ENCODE peak calls at places on chromosomes 1 and 21, in seven cellular contexts. H, K, A, U, O, Q and J are unnamed samples.

GRCh38 chr21:31908106-31909031 is 35.5 kb downstream of the HUNK start:
- DNase-seq in H (no peak), K (no peak), A (no peak), U (peak), O (no peak), Q (no peak), J (no peak)

GRCh38 chr1:228030451-228031201 is 23.8 kb downstream of the WNT3A start:
- DNase-seq in H (peak), K (no peak), A (peak), U (no peak), O (no peak), Q (no peak), J (no peak)

GRCh38 chr1:192475329-192475728 is 100.2 kb upstream of the RGS1 start:
- DNase-seq in H (no peak), K (no peak), A (no peak), U (no peak), O (no peak), Q (no peak), J (no peak)

GRCh38 chr1:36622741-36623648 is 140.3 kb upstream of the CSF3R start:
- DNase-seq in H (no peak), K (no peak), A (no peak), U (peak), O (no peak), Q (peak), J (no peak)

GRCh38 chr1:51518730-51519047 is 377 bp downstream of the EPS15 start:
- DNase-seq in H (peak), K (no peak), A (peak), U (peak), O (no peak), Q (peak), J (no peak)

GRCh38 chr1:30612666-30613065 is 110.7 kb downstream of the MATN1 start:
- DNase-seq in H (no peak), K (no peak), A (no peak), U (no peak), O (no peak), Q (no peak), J (peak)

GRCh38 chr21:45923146-45923545 is 58.4 kb upstream of the COL6A1 start:
- DNase-seq in H (peak), K (peak), A (peak), U (peak), O (peak), Q (peak), J (no peak)

GRCh38 chr1:1088801-1089680 is 14.9 kb upstream of the RNF223 start:
- DNase-seq in H (peak), K (no peak), A (no peak), U (no peak), O (no peak), Q (no peak), J (no peak)

GRCh38 chr1:183349201-183349711 is 68.9 kb downstream of the NMNAT2 start:
- DNase-seq in H (no peak), K (no peak), A (no peak), U (peak), O (peak), Q (no peak), J (no peak)

GRCh38 chr1:176462671-176463225 is at the start of gene PAPPA2:
- DNase-seq in H (no peak), K (no peak), A (no peak), U (no peak), O (no peak), Q (no peak), J (no peak)

GRCh38 chr21:45544449-45545235 is 2.4 kb upstream of the SLC19A1 start:
- DNase-seq in H (peak), K (no peak), A (peak), U (no peak), O (no peak), Q (no peak), J (no peak)

GRCh38 chr1:10122926-10123325 is 87.4 kb upstream of the KIF1B start:
- DNase-seq in H (no peak), K (no peak), A (no peak), U (no peak), O (peak), Q (no peak), J (no peak)

GRCh38 chr1:94865369-94865768 is 45.2 kb downstream of the SLC44A3 start:
- DNase-seq in H (no peak), K (no peak), A (no peak), U (no peak), O (no peak), Q (no peak), J (no peak)

GRCh38 chr1:187078916-187079315 is 250.2 kb downstream of the PLA2G4A start:
- DNase-seq in H (no peak), K (no peak), A (no peak), U (no peak), O (no peak), Q (no peak), J (no peak)

GRCh38 chr1:184623404-184623803 is 131.3 kb downstream of the EDEM3 start:
- DNase-seq in H (no peak), K (no peak), A (no peak), U (no peak), O (no peak), Q (no peak), J (no peak)

GRCh38 chr1:224762701-224763100 is 146.6 kb downstream of the CNIH3 start:
- DNase-seq in H (no peak), K (no peak), A (no peak), U (no peak), O (no peak), Q (no peak), J (peak)

GRCh38 chr1:3306583-3307285 is 147.7 kb upstream of the ARHGEF16 start:
- DNase-seq in H (no peak), K (no peak), A (no peak), U (no peak), O (peak), Q (no peak), J (no peak)

GRCh38 chr1:93907718-93908117 is 1.5 kb downstream of the GCLM start:
- DNase-seq in H (peak), K (peak), A (no peak), U (peak), O (peak), Q (no peak), J (no peak)

GRCh38 chr1:54575605-54576004 is 27.6 kb downstream of the ACOT11 start:
- DNase-seq in H (no peak), K (no peak), A (no peak), U (no peak), O (no peak), Q (no peak), J (no peak)

GRCh38 chr1:218066332-218066731 is 218.8 kb upstream of the RRP15 start:
- DNase-seq in H (no peak), K (no peak), A (no peak), U (no peak), O (no peak), Q (no peak), J (no peak)
- H3K27ac ChIP-seq in H (no peak), K (no peak), A (no peak), U (no peak), O (no peak), Q (no peak), J (no peak)

DNA sequence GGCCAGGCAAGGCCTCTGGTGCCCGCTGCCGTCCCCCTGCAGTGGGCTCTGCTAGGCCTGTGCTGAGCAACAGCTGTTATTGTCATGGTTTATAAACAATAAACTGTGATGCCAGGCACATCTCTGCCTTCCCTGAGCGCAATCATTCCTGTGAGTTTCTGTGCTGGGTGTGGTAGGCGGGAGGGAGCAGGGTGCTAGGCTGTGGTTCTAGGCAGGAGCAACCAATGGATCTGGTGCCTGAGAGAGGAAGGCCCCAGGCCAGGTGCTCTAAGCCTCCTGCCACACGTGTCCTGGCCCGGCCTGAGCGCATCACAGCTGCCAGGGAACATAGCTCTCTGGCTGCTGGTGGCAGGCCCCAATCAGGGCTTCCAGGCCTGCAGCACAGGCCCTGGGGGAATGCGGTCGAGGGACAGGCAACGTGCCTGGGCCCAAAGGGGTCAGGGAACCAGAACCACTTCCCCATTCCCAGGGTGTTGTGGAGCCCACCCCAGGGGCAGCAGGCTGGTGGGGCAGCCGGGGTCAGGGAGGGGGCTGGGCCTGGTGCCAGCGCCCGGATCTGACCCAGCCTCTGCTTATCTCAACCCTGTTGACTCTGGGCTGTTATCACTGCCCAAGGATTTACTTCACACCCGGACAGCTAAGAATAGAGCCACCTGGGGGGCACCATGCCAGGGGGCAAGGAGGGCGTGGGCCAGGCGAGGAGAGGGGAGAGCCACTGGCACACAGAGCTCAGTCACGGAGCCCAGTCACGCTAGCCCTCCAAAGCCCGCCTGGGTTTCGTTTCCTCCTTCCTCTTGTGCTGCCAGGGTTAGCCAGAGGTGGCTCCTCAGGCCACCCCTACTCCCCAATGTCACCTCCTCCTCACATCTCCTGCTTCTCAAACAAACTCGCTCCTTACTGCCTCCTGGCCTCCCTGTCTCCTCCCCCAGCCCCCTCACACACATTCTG is 11.5 kb downstream of the TRIM46 start:
- DNase-seq in H (peak), K (no peak), A (peak), U (peak), O (no peak), Q (no peak), J (no peak)
- H3K27ac ChIP-seq in H (peak), K (peak), A (peak), U (peak), O (no peak), Q (no peak), J (no peak)

GRCh38 chr1:40924767-40925166 is 54.7 kb upstream of the CTPS1 start:
- DNase-seq in H (no peak), K (no peak), A (no peak), U (no peak), O (no peak), Q (no peak), J (no peak)

GRCh38 chr1:40923511-40924020 is 55.9 kb upstream of the CTPS1 start:
- DNase-seq in H (no peak), K (no peak), A (no peak), U (no peak), O (no peak), Q (no peak), J (no peak)

GRCh38 chr1:40921522-40921921 is 58.0 kb upstream of the CTPS1 start:
- DNase-seq in H (no peak), K (no peak), A (no peak), U (no peak), O (no peak), Q (no peak), J (no peak)

GRCh38 chr1:40921981-40922677 is 57.4 kb upstream of the CTPS1 start:
- DNase-seq in H (no peak), K (no peak), A (no peak), U (no peak), O (no peak), Q (no peak), J (no peak)

DNA sequence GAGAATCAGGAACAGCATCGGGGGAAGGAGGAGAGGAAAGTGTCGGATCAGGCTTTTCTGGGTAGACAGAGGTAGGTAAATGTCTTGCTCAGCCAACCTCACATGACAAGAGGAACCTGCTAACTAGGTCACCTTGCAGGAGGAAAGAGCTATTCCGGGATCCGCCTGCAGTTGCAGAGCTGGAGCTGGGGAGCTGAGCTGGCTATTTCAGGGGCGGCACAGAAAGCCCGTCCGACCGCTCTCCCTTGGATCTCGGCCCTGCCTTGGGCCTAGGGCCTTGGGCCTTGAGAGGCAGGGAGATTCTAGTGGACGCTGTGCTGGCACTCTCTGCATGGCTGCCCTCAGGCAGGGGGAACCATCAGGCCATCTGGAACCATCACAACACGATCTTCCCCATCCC is 56.5 kb upstream of the CTPS1 start:
- DNase-seq in H (no peak), K (no peak), A (no peak), U (no peak), O (no peak), Q (no peak), J (no peak)
- H3K27ac ChIP-seq in H (no peak), K (no peak), A (no peak), U (no peak), O (no peak), Q (no peak), J (no peak)

GRCh38 chr1:24392982-24393645 is 20.5 kb downstream of the STPG1 start:
- DNase-seq in H (no peak), K (no peak), A (no peak), U (no peak), O (no peak), Q (peak), J (no peak)

GRCh38 chr1:24390924-24391782 is 22.4 kb downstream of the STPG1 start:
- DNase-seq in H (peak), K (peak), A (peak), U (peak), O (peak), Q (peak), J (no peak)

GRCh38 chr1:24391882-24392603 is 21.5 kb downstream of the STPG1 start:
- DNase-seq in H (peak), K (peak), A (no peak), U (peak), O (peak), Q (peak), J (no peak)

GRCh38 chr1:24392604-24392946 is 21.0 kb downstream of the STPG1 start:
- DNase-seq in H (no peak), K (no peak), A (no peak), U (no peak), O (no peak), Q (no peak), J (no peak)

DNA sequence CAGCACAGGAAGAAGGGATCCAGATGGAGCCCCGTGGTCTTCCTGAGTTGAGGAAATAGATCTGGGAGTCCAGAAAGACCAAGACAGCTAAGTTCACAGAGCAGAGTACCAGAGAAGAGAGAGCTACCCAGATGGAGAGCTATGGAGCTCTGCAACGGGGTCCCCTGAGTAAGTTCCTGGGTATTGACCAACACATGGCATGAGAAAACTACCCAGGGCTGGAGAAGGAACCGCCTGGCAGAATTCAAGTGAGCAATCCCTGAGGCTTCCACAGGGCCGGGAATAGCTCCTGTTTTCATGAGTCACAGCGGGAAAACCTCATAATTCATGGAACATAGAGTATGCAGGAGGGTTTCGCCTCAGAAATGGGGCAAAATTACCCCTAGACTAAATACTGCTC is 19.7 kb downstream of the STPG1 start:
- DNase-seq in H (no peak), K (no peak), A (no peak), U (no peak), O (no peak), Q (no peak), J (peak)
- H3K27ac ChIP-seq in H (peak), K (no peak), A (no peak), U (no peak), O (no peak), Q (no peak), J (no peak)

DNA sequence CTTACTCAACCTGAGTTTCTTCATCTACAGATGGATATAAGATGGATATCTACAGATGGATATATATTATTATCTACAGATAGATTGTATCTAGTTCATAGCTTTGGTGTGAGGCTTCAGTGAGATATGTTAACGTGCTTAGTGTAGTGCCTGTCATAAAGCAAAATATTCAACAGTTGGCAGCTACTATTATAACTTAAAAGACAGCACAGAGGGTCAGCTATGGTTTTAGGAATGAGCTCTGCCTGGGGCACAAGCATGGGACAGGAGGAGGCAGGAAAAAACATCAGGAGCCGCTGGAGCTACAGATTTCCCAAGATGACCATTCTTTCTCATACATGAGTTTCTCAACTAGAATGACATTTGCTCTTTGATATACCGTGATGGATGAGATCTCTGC is 1.3 kb upstream of the CYB5R1 start:
- DNase-seq in H (no peak), K (no peak), A (no peak), U (no peak), O (no peak), Q (no peak), J (no peak)
- H3K27ac ChIP-seq in H (peak), K (peak), A (peak), U (no peak), O (no peak), Q (peak), J (peak)

GRCh38 chr1:42981406-42981805 is 22.7 kb upstream of the SLC2A1 start:
- DNase-seq in H (no peak), K (no peak), A (no peak), U (no peak), O (no peak), Q (no peak), J (no peak)
- H3K27ac ChIP-seq in H (no peak), K (peak), A (no peak), U (peak), O (no peak), Q (no peak), J (no peak)